ENCODE peak calls at places on chromosome 3, in eight cellular contexts. K is MCF 10A, G is coronary artery, O is RWPE1, Q is body of pancreas, P is HFFc6, E is cardiac fibroblast, F is psoas muscle. W is an unnamed sample.

GRCh38 chr3:16841906-16842709 is 42.6 kb upstream of the PLCL2 start:
- DNase-seq in E (no peak), O (no peak), K (no peak), G (no peak), P (no peak), Q (peak), F (peak), W (no peak)

GRCh38 chr3:53674582-53674981 is 171.6 kb downstream of the CHDH start:
- DNase-seq in G (no peak), O (no peak), E (no peak), K (no peak), P (no peak), F (no peak), Q (no peak), W (no peak)

GRCh38 chr3:49020335-49021212 is 1.3 kb upstream of the NDUFAF3 start:
- DNase-seq in F (peak), G (peak), O (no peak), P (no peak), K (peak), E (no peak), Q (peak), W (no peak)

GRCh38 chr3:150074697-150075416 is 104.2 kb upstream of the PFN2 start:
- DNase-seq in E (no peak), O (no peak), G (no peak), F (no peak), Q (no peak), K (no peak), P (no peak), W (no peak)

GRCh38 chr3:196159952-196160804 is 51.0 kb downstream of the ZDHHC19 start:
- DNase-seq in K (peak), Q (peak), G (no peak), E (peak), F (no peak), O (peak), P (peak), W (peak)

GRCh38 chr3:101836907-101837598 is 12.3 kb upstream of the NFKBIZ start:
- DNase-seq in O (no peak), E (peak), G (no peak), Q (no peak), K (peak), F (no peak), P (peak), W (peak)

GRCh38 chr3:74527566-74527965 is 86.9 kb downstream of the CNTN3 start:
- DNase-seq in Q (no peak), E (no peak), P (no peak), F (no peak), G (no peak), K (no peak), O (no peak), W (peak)

GRCh38 chr3:13552855-13553652 is 4.1 kb downstream of the FBLN2 start:
- DNase-seq in Q (no peak), K (peak), P (no peak), G (no peak), F (no peak), O (no peak), E (peak), W (no peak)

GRCh38 chr3:72010044-72010443 is 225.1 kb upstream of the PROK2 start:
- DNase-seq in K (no peak), E (peak), F (no peak), O (no peak), G (no peak), Q (no peak), P (no peak), W (peak)

GRCh38 chr3:59245300-59245878 is 195.6 kb upstream of the CFAP20DC start:
- DNase-seq in K (no peak), E (no peak), G (no peak), O (no peak), Q (no peak), P (no peak), F (no peak), W (no peak)

GRCh38 chr3:123803521-123803920 is 80.6 kb downstream of the MYLK start:
- DNase-seq in F (no peak), K (no peak), Q (no peak), E (no peak), P (no peak), G (no peak), O (no peak), W (no peak)
- TF ChIP-seq CTCF in F (no peak), K (no peak), Q (no peak), E (no peak), P (no peak), G (no peak), O (no peak), W (no peak)

GRCh38 chr3:100455841-100456550 is 36.4 kb upstream of the TMEM45A start:
- DNase-seq in F (no peak), E (no peak), O (no peak), P (no peak), G (no peak), Q (no peak), K (no peak), W (peak)

GRCh38 chr3:100458814-100459213 is 33.6 kb upstream of the TMEM45A start:
- DNase-seq in E (no peak), P (no peak), Q (no peak), G (no peak), O (no peak), F (no peak), K (no peak), W (no peak)

GRCh38 chr3:100457811-100458210 is 34.6 kb upstream of the TMEM45A start:
- DNase-seq in F (no peak), P (no peak), K (no peak), G (no peak), Q (no peak), E (no peak), O (no peak), W (no peak)

GRCh38 chr3:100456745-100457144 is 35.7 kb upstream of the TMEM45A start:
- DNase-seq in Q (no peak), G (no peak), O (no peak), F (no peak), E (no peak), K (no peak), P (no peak), W (no peak)

DNA sequence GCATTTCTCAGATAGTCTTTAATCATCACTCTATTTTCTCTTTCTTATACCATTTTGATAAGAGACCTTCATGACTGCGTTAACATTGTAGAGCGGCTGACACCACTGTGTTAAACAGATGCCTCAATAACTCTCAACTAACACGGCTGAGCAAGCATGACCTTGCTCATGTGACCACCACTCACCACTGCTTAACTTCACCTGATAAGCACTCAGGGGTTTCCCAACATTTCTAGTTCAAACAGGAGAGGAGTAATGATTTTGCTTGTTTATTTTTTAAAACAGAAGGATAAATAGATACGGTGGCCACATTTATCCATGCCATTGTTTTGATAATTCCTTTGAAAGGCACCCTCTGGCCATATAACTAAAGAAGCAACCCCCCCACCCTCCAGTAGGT is 37.7 kb upstream of the TMEM45A start:
- DNase-seq in E (no peak), G (no peak), K (no peak), Q (no peak), F (no peak), P (no peak), O (no peak), W (no peak)
- TF ChIP-seq CTCF in E (no peak), G (no peak), K (no peak), Q (no peak), F (no peak), P (no peak), O (no peak), W (no peak)

DNA sequence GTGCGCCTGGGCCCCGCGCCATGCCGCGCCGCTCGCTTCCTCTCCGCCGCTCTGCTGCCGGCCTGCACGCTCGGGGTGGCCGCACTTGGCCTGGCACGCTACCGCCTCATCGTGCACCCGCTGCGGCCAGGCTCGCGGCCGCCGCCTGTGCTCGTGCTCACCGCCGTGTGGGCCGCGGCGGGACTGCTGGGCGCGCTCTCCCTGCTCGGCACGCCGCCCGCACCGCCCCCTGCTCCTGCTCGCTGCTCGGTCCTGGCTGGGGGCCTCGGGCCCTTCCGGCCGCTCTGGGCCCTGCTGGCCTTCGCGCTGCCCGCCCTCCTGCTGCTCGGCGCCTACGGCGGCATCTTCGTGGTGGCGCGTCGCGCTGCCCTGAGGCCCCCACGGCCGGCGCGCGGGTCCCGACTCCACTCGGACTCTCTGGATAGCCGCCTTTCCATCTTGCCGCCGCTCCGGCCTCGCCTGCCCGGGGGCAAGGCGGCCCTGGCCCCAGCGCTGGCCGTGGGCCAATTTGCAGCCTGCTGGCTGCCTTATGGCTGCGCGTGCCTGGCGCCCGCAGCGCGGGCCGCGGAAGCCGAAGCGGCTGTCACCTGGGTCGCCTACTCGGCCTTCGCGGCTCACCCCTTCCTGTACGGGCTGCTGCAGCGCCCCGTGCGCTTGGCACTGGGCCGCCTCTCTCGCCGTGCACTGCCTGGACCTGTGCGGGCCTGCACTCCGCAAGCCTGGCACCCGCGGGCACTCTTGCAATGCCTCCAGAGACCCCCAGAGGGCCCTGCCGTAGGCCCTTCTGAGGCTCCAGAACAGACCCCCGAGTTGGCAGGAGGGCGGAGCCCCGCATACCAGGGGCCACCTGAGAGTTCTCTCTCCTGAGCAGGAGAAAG is 951 bp downstream of the GPR62 start:
- DNase-seq in Q (peak), P (no peak), E (peak), K (no peak), G (no peak), O (peak), F (peak), W (no peak)
- TF ChIP-seq CTCF in Q (no peak), P (peak), E (peak), K (no peak), G (peak), O (peak), F (peak), W (peak)

DNA sequence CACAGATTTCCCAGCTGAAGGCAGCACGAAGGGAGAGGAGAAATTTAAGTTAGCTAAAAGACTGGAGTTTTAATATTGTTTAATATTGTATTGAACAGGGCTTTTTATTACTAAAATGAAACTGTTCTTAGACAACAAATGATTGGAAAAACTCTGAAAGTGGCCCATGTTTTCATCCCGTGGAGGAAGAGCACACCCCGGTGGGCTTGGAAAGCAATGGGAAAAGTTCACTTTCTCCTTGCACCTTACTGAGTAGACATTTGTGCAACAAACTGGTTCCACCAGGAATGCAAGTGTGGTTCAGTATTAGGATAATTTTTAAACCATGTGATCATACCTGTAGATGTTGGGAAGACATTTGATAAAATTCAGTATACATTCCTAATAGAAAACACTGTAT is 8.2 kb upstream of the ESYT3 start:
- DNase-seq in F (no peak), G (no peak), O (no peak), P (no peak), E (peak), Q (no peak), K (no peak), W (peak)
- TF ChIP-seq CTCF in F (peak), G (no peak), O (no peak), P (peak), E (peak), Q (no peak), K (no peak), W (peak)

DNA sequence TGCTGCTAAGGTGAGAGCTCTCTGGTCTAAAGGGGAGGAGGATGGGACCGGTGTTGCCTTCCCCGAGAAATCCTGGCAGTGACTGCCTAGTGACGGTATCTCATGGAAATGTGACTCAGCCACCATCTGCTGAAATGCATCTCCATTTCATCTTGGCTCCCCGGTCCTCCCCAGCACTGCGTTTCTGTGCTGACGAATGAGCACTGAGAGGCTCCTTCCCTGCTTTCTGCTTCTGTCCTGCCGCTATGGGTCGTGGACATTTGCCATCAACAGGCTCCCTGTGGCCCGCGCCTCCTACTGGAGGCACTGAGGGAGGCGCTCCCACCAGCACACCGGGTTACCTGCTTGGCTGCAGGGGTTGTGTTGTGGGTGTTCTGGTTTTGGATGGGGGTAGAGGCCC is 13.5 kb upstream of the SEC13 start:
- DNase-seq in Q (no peak), E (peak), G (no peak), K (no peak), F (peak), O (no peak), P (peak), W (peak)
- TF ChIP-seq CTCF in Q (no peak), E (peak), G (no peak), K (no peak), F (peak), O (no peak), P (peak), W (peak)

GRCh38 chr3:57093489-57093888 is 33.0 kb downstream of the SPATA12 start:
- DNase-seq in E (no peak), G (no peak), P (no peak), Q (no peak), O (no peak), F (no peak), K (no peak), W (no peak)
- TF ChIP-seq CTCF in E (no peak), G (no peak), P (no peak), Q (no peak), O (no peak), F (no peak), K (no peak), W (no peak)

DNA sequence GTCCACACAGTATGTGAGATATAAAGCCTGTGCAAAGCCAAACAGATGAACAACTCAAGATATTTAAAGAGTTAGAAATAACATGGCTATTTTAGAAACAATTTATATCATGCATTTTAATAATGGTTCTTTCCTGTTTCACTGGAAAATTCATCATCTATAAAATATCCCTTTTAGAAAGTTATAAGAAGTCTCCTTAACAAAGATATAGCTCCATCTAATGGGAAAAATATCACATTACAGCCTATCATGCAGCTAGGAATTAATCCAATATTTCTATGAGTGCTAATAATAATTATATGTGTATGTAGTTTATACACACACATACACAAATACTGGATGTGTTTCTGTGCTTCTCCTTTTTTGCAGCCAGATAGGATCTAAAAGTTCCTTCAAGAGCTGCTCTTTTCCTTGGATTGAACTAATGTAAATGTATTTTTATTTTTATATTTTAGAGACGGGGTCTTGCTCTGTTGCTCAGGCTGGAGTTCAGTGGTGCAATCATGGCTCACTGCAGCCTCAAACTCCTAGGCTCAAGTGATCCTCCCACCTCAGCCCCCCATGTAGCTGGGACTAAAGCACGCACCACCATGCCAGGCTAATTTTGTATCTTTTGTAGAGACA is 21.6 kb downstream of the RPL22L1 start:
- DNase-seq in Q (no peak), K (peak), G (no peak), P (no peak), O (peak), F (no peak), E (peak), W (peak)
- TF ChIP-seq CTCF in Q (peak), K (peak), G (peak), P (peak), O (peak), F (peak), E (peak), W (peak)

DNA sequence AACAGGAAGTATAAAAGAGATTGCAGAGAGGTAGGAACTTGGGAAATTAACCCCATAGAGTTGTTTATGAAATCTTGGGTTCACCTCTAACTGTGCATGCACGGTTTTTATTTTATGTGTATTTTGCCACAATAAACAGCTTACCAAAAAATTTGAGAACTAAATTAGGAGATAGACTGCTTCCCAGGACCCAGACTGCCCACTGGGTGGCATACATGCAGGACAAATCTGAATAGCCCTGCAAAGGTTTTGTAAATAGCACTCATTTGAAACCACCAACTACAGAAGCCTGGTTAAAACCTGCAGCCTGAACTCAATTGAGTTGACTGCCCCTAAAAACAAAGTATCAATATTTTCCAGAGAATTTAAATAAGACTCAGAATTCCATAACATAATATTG is 96.4 kb upstream of the SLCO2A1 start:
- DNase-seq in G (no peak), F (no peak), E (peak), Q (no peak), P (no peak), O (peak), K (no peak), W (no peak)
- TF ChIP-seq CTCF in G (no peak), F (no peak), E (peak), Q (no peak), P (peak), O (no peak), K (peak), W (peak)

DNA sequence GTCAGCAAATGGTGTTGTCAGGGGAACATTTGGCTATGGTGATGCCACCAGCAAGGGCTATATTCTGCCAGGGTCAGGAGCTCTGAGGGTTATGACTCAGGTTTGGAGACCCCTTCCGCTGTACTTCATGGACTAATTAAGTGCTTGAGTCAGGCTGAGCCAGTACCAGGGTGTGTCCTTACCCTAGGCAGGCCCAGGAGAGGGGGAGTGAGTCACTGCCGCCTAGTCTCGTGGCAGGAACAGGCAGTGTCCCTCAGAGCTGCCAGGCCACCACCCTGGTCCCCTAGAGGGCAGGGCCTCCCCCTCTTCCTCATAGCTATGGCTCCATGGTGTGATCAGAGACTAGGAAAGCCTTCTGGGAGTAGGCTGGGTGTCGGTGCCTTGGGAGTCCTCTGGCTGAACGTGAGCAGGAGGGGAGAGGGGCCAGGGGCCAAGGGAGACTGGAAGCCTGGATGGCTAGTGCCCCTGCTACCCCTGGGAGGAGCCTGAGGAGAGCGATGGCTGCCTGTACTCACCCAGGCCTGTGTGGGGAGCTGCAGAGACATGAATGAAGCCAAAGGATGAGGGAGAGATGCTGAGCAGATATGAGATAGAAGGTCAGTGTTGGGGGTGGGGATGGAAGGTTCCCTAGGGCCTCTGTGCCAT is 10.6 kb downstream of the MAPKAPK3 start:
- DNase-seq in P (peak), K (peak), O (peak), F (peak), G (no peak), Q (no peak), E (peak), W (peak)
- TF ChIP-seq CTCF in P (peak), K (peak), O (no peak), F (peak), G (no peak), Q (no peak), E (peak), W (peak)